ENCODE peak calls at places on chromosome 16, in four cellular contexts. One of them, this sample, is unnamed.

GRCh38 chr16:86573646-86574508 is 4.5 kb upstream of the FOXL1 start:
- DNase-seq in SK-N-SH: no peak
- DNase-seq in GM23338: no peak
- DNase-seq in GM12878: no peak
- DNase-seq in this sample: no peak

GRCh38 chr16:67923414-67924127 is 8.1 kb downstream of the CTRL start:
- DNase-seq in SK-N-SH: no peak
- DNase-seq in GM23338: no peak
- DNase-seq in GM12878: no peak
- DNase-seq in this sample: no peak

GRCh38 chr16:82287948-82288347 is 117.9 kb upstream of the MPHOSPH6 start:
- DNase-seq in GM23338: no peak
- DNase-seq in SK-N-SH: no peak
- DNase-seq in GM12878: no peak
- DNase-seq in this sample: no peak

GRCh38 chr16:64428463-64428862 is 693.4 kb downstream of the CDH11 start:
- DNase-seq in SK-N-SH: peak; percentile 6
- DNase-seq in GM23338: no peak
- DNase-seq in GM12878: no peak
- DNase-seq in this sample: no peak

GRCh38 chr16:75262104-75262799 is 10.8 kb upstream of the BCAR1 start:
- DNase-seq in GM12878: no peak
- DNase-seq in SK-N-SH: peak; percentile 69
- DNase-seq in GM23338: no peak
- DNase-seq in this sample: no peak

GRCh38 chr16:58499615-58500328 is at the start of gene NDRG4:
- DNase-seq in GM23338: peak; percentile 95
- DNase-seq in GM12878: no peak
- DNase-seq in SK-N-SH: peak; percentile 93
- DNase-seq in this sample: no peak

GRCh38 chr16:80739523-80739922 is 64.9 kb downstream of the CDYL2 start:
- DNase-seq in SK-N-SH: no peak
- DNase-seq in GM23338: no peak
- DNase-seq in GM12878: no peak
- DNase-seq in this sample: no peak

GRCh38 chr16:89193021-89193575 is 7.2 kb downstream of the SLC22A31 start:
- DNase-seq in SK-N-SH: peak; percentile 87
- DNase-seq in GM12878: no peak
- DNase-seq in GM23338: peak; percentile 94
- DNase-seq in this sample: peak; percentile 62

GRCh38 chr16:10571354-10571753 is 9.0 kb downstream of the EMP2 start:
- DNase-seq in GM23338: no peak
- DNase-seq in GM12878: no peak
- DNase-seq in SK-N-SH: no peak
- DNase-seq in this sample: no peak

GRCh38 chr16:12059216-12059769 is 82.8 kb downstream of the SNX29 start:
- DNase-seq in GM23338: no peak
- DNase-seq in GM12878: no peak
- DNase-seq in SK-N-SH: peak; percentile 49
- DNase-seq in this sample: no peak

GRCh38 chr16:15701975-15702970 is 52.2 kb downstream of the NDE1 start:
- DNase-seq in GM23338: no peak
- DNase-seq in SK-N-SH: no peak
- DNase-seq in GM12878: no peak
- DNase-seq in this sample: no peak

GRCh38 chr16:51994597-51994996 is 552.3 kb downstream of the TOX3 start:
- DNase-seq in SK-N-SH: no peak
- DNase-seq in GM12878: no peak
- DNase-seq in GM23338: no peak
- DNase-seq in this sample: no peak

GRCh38 chr16:12436201-12436657 is 367.5 kb downstream of the CPPED1 start:
- DNase-seq in GM12878: no peak
- DNase-seq in GM23338: peak; percentile 72
- DNase-seq in SK-N-SH: no peak
- DNase-seq in this sample: no peak

GRCh38 chr16:74455213-74455612 is 33.9 kb upstream of the CLEC18B start:
- DNase-seq in SK-N-SH: no peak
- DNase-seq in GM12878: no peak
- DNase-seq in GM23338: no peak
- DNase-seq in this sample: no peak

GRCh38 chr16:11167581-11167980 is 88.4 kb downstream of the SOCS1 start:
- DNase-seq in SK-N-SH: no peak
- DNase-seq in GM12878: no peak
- DNase-seq in GM23338: no peak
- DNase-seq in this sample: no peak

GRCh38 chr16:10971560-10971961 is 27.2 kb downstream of the CLEC16A start:
- DNase-seq in GM23338: peak; percentile 91
- DNase-seq in SK-N-SH: peak; percentile 63
- DNase-seq in GM12878: no peak
- DNase-seq in this sample: peak; percentile 55

DNA sequence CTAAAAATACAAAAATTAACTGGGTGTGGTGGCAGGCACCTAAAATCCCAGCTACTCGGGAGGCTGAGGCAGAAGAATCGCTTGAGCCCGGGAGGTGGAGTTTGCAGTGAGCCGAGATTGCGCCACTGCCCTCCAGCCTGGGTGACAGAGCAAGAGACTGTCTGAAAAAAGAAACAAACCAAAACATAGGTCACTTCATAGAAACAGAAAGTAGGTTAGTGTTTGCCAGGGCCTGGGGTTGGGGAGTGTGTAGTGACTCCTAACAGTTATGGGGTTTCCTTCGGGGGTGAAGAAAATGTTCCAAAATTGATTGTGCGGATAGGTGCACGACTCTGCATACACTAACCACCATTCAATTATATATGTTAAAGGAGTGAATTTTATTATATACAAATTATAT is 59.2 kb downstream of the ATP2C2 start:
- DNase-seq in SK-N-SH: no peak
- DNase-seq in GM12878: no peak
- DNase-seq in GM23338: no peak
- DNase-seq in this sample: no peak
- H3K27me3 ChIP-seq in SK-N-SH: peaks cover 14% of the 10 kb centered on the region
- H3K27me3 ChIP-seq in GM12878: no peaks in the 10 kb centered on the region
- H3K27me3 ChIP-seq in GM23338: no peaks in the 10 kb centered on the region
- H3K27me3 ChIP-seq in this sample: peaks cover 3% of the 10 kb centered on the region

GRCh38 chr16:17013067-17013466 is 457.7 kb downstream of the XYLT1 start:
- DNase-seq in GM12878: no peak
- DNase-seq in GM23338: no peak
- DNase-seq in SK-N-SH: no peak
- DNase-seq in this sample: no peak

GRCh38 chr16:17011712-17012111 is 459.0 kb downstream of the XYLT1 start:
- DNase-seq in SK-N-SH: no peak
- DNase-seq in GM23338: no peak
- DNase-seq in GM12878: no peak
- DNase-seq in this sample: no peak

GRCh38 chr16:17017442-17017841 is 453.3 kb downstream of the XYLT1 start:
- DNase-seq in SK-N-SH: no peak
- DNase-seq in GM23338: no peak
- DNase-seq in GM12878: no peak
- DNase-seq in this sample: no peak

GRCh38 chr16:17015702-17016101 is 455.1 kb downstream of the XYLT1 start:
- DNase-seq in GM12878: no peak
- DNase-seq in SK-N-SH: no peak
- DNase-seq in GM23338: no peak
- DNase-seq in this sample: no peak

DNA sequence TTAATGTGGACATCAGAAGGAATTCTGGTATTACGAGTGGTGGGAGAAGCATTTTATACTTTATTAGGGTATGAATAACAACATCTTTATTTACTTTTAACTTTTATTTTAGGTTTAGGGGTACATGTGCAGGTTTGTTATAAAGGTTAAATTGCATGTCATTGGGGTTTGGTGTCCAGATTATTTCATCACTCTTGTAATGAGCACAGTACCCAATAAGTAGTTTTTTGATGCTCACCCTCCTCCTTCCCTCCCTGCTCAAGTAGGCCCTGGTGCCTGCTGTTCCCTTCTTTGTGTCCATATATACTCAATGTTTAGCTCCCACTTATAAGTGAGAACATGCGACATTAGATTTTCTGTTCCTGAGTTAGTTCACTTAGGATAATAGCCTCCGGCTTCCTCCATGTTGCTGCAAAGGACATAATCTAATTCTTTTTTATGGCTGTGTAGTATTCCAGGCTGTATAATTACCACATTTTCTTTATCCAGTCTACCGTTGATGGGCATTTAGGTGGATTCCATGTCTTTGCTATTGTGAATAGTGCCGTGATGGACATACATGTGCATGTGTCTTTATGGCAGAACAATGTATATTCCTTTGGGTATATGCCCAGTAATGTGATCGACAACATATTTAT is 456.2 kb downstream of the XYLT1 start:
- DNase-seq in SK-N-SH: no peak
- DNase-seq in GM12878: no peak
- DNase-seq in GM23338: no peak
- DNase-seq in this sample: no peak
- H3K4me3 ChIP-seq in SK-N-SH: no peak overlapping the region
- H3K4me3 ChIP-seq in GM12878: no peak overlapping the region
- H3K4me3 ChIP-seq in GM23338: no peak overlapping the region
- H3K4me3 ChIP-seq in this sample: no peak overlapping the region

GRCh38 chr16:30893744-30894539 is at the start of gene BCL7C:
- DNase-seq in SK-N-SH: peak; percentile 96
- DNase-seq in GM23338: peak; percentile 93
- DNase-seq in GM12878: no peak
- DNase-seq in this sample: peak; percentile 88
- TF ChIP-seq REST in SK-N-SH: no peak
- TF ChIP-seq REST in GM23338: no peak
- TF ChIP-seq REST in GM12878: no peak
- TF ChIP-seq REST in this sample: no peak

DNA sequence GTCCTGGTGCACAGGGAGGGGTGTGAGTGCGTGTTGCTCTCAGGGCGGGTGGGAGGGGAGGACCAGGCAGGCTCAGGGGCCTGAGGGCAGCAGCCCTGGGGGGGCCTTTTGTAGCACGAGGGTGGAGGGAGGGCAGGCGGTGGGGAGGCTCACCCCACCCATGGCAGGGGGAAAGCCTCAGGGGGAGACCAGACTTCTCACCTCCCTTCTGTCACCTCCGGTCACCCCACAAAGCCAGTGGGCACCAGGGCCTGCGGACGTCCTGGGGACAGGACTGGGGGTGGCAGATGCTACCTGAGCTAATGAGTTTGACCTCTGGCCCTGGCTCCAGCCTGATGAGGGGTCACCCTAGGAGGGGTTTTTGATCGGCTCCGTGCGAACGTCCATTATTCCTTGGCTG is 39.0 kb downstream of the SOX8 start:
- DNase-seq in SK-N-SH: no peak
- DNase-seq in GM12878: no peak
- DNase-seq in GM23338: no peak
- DNase-seq in this sample: no peak
- H3K27me3 ChIP-seq in SK-N-SH: peaks cover 74% of the 10 kb centered on the region
- H3K27me3 ChIP-seq in GM12878: no peaks in the 10 kb centered on the region
- H3K27me3 ChIP-seq in GM23338: no peaks in the 10 kb centered on the region
- H3K27me3 ChIP-seq in this sample: no peaks in the 10 kb centered on the region

GRCh38 chr16:27767081-27767480 is 217.1 kb downstream of the KATNIP start:
- DNase-seq in GM23338: no peak
- DNase-seq in SK-N-SH: no peak
- DNase-seq in GM12878: no peak
- DNase-seq in this sample: no peak

GRCh38 chr16:27767971-27768591 is 218.1 kb downstream of the KATNIP start:
- DNase-seq in SK-N-SH: no peak
- DNase-seq in GM12878: no peak
- DNase-seq in GM23338: no peak
- DNase-seq in this sample: no peak

GRCh38 chr16:27764869-27765675 is 215.1 kb downstream of the KATNIP start:
- DNase-seq in GM12878: no peak
- DNase-seq in SK-N-SH: no peak
- DNase-seq in GM23338: no peak
- DNase-seq in this sample: no peak

GRCh38 chr16:27764427-27764826 is 214.5 kb downstream of the KATNIP start:
- DNase-seq in GM12878: no peak
- DNase-seq in SK-N-SH: no peak
- DNase-seq in GM23338: no peak
- DNase-seq in this sample: no peak

GRCh38 chr16:27766166-27766925 is 216.4 kb downstream of the KATNIP start:
- DNase-seq in GM23338: no peak
- DNase-seq in GM12878: no peak
- DNase-seq in SK-N-SH: no peak
- DNase-seq in this sample: no peak
- H3K4me3 ChIP-seq in GM23338: no peak overlapping the region
- H3K4me3 ChIP-seq in GM12878: no peak overlapping the region
- H3K4me3 ChIP-seq in SK-N-SH: no peak overlapping the region
- H3K4me3 ChIP-seq in this sample: no peak overlapping the region

DNA sequence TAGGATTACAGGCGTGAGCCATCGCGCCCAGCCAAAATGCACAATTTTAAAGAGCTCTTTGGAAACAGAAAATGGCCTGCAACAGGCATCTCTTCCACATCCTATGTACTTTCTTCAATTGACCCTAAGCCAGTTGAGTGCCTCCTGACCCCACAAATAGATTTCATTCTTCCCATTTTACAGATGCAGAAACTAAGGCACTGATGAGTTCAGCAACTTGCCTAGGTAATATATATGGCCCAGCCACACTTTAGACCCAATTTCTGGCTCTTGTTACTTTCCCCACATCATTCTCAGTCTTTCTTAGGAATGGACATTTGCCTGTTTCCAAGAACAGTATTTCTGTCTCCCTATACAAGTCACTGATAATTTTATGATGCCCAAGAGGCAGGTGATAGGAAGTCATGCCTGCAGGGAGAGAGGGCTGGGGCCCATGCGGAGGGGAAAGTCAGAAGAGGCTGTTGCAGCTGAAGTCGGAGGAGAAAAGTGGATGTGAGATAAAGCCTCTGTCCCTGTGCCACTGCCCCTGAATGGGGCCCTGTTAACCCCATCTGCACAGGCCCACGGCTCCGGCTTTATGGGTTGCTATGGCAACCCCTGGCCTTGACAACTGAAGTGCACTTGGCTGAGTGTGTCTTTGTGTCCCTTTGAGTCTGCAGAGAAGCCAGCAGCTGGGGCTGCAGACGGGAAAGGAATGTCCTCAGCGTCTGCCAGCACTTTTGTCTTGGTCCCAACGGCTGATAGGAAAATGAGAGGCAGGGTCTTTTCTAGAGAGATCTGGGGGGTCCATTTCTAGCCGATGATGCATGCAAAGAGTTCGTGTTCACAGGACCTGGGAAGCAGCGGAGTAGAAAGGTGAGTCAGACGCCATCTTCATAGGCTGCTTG is 45.9 kb downstream of the ABAT start:
- DNase-seq in SK-N-SH: peak; percentile 80
- DNase-seq in GM12878: no peak
- DNase-seq in GM23338: peak; percentile 76
- DNase-seq in this sample: no peak
- TF ChIP-seq REST in SK-N-SH: no peak
- TF ChIP-seq REST in GM12878: no peak
- TF ChIP-seq REST in GM23338: no peak
- TF ChIP-seq REST in this sample: no peak

This sample was measured in HL-60.